ENCODE peak calls at places on chromosomes 16 and 17, in eight cellular contexts. H, L, F, O, C, Y, R and U are unnamed samples.

GRCh38 chr16:51449441-51449840 is 298.4 kb upstream of the SALL1 start:
- DNase-seq in H (no peak), L (no peak), F (no peak), O (no peak), C (no peak), Y (no peak), R (no peak), U (no peak)

GRCh38 chr16:89574681-89575246 is 794 bp upstream of the CPNE7 start:
- DNase-seq in H (peak), L (no peak), F (peak), O (no peak), C (peak), Y (peak), R (no peak), U (no peak)

GRCh38 chr17:15384142-15384803 is 42.9 kb upstream of the TEKT3 start:
- DNase-seq in H (no peak), L (peak), F (no peak), O (no peak), C (no peak), Y (peak), R (no peak), U (no peak)

GRCh38 chr17:7929158-7930029 is at the start of gene KCNAB3:
- DNase-seq in H (no peak), L (no peak), F (peak), O (no peak), C (no peak), Y (peak), R (no peak), U (peak)

GRCh38 chr17:64250211-64250835 is 12.7 kb downstream of the TEX2 start:
- DNase-seq in H (no peak), L (no peak), F (no peak), O (no peak), C (no peak), Y (no peak), R (no peak), U (no peak)

GRCh38 chr16:77227745-77228144 is 28.5 kb downstream of the SYCE1L start:
- DNase-seq in H (no peak), L (no peak), F (no peak), O (no peak), C (no peak), Y (no peak), R (no peak), U (no peak)

GRCh38 chr17:1865252-1866037 is 35.6 kb downstream of the RPA1 start:
- DNase-seq in H (peak), L (no peak), F (peak), O (peak), C (no peak), Y (peak), R (no peak), U (no peak)

GRCh38 chr17:68197997-68198930 is 49.6 kb upstream of the AMZ2 start:
- DNase-seq in H (no peak), L (no peak), F (no peak), O (no peak), C (peak), Y (no peak), R (no peak), U (no peak)

GRCh38 chr16:24523569-24523968 is 15.8 kb upstream of the RBBP6 start:
- DNase-seq in H (no peak), L (no peak), F (no peak), O (no peak), C (no peak), Y (no peak), R (no peak), U (no peak)

GRCh38 chr17:737561-738113 is 5.2 kb downstream of the TLCD3A start:
- DNase-seq in H (no peak), L (no peak), F (no peak), O (no peak), C (no peak), Y (no peak), R (no peak), U (no peak)

GRCh38 chr17:30996481-30996880 is 25.6 kb downstream of the RNF135 start:
- DNase-seq in H (no peak), L (no peak), F (no peak), O (no peak), C (no peak), Y (no peak), R (no peak), U (no peak)

GRCh38 chr16:84548971-84549844 is 44.7 kb upstream of the MEAK7 start:
- DNase-seq in H (peak), L (no peak), F (peak), O (peak), C (no peak), Y (no peak), R (no peak), U (no peak)

GRCh38 chr16:51682905-51683304 is 531.8 kb upstream of the SALL1 start:
- DNase-seq in H (no peak), L (no peak), F (no peak), O (no peak), C (no peak), Y (no peak), R (no peak), U (no peak)

GRCh38 chr16:354286-354881 is 1.9 kb upstream of the AXIN1 start:
- DNase-seq in H (no peak), L (no peak), F (no peak), O (no peak), C (no peak), Y (no peak), R (no peak), U (peak)

GRCh38 chr17:81926451-81927144 is 937 bp downstream of the MAFG start:
- DNase-seq in H (peak), L (peak), F (peak), O (peak), C (peak), Y (peak), R (no peak), U (peak)

GRCh38 chr16:3945751-3946603 is 65.5 kb upstream of the CREBBP start:
- DNase-seq in H (peak), L (no peak), F (peak), O (no peak), C (peak), Y (peak), R (peak), U (no peak)

GRCh38 chr17:19238167-19238505 is 970 bp downstream of the EPN2 start:
- DNase-seq in H (peak), L (peak), F (no peak), O (no peak), C (peak), Y (no peak), R (no peak), U (no peak)

GRCh38 chr17:72560303-72561247 is 439.8 kb downstream of the SOX9 start:
- DNase-seq in H (peak), L (no peak), F (peak), O (peak), C (peak), Y (peak), R (no peak), U (no peak)

GRCh38 chr17:81376946-81377733 is 18.1 kb upstream of the BAHCC1 start:
- DNase-seq in H (no peak), L (no peak), F (no peak), O (no peak), C (no peak), Y (no peak), R (no peak), U (no peak)

GRCh38 chr17:63433746-63434591 is 12.1 kb downstream of the CYB561 start:
- DNase-seq in H (no peak), L (peak), F (peak), O (no peak), C (no peak), Y (peak), R (peak), U (no peak)

GRCh38 chr16:75250089-75250808 is 1.2 kb downstream of the BCAR1 start:
- DNase-seq in H (no peak), L (peak), F (no peak), O (no peak), C (peak), Y (no peak), R (no peak), U (no peak)

GRCh38 chr17:28344011-28344410 is 8.4 kb downstream of the TNFAIP1 start:
- DNase-seq in H (no peak), L (no peak), F (no peak), O (no peak), C (no peak), Y (no peak), R (no peak), U (peak)

GRCh38 chr17:396788-397187 is 44.2 kb upstream of the RPH3AL start:
- DNase-seq in H (no peak), L (no peak), F (no peak), O (no peak), C (no peak), Y (no peak), R (no peak), U (no peak)

GRCh38 chr17:45355087-45355486 is 38.3 kb upstream of the MAP3K14 start:
- DNase-seq in H (no peak), L (no peak), F (no peak), O (no peak), C (peak), Y (no peak), R (no peak), U (no peak)

GRCh38 chr17:65078441-65079160 is 22.1 kb upstream of the GNA13 start:
- DNase-seq in H (no peak), L (no peak), F (peak), O (no peak), C (no peak), Y (peak), R (no peak), U (no peak)

GRCh38 chr17:31433091-31433790 is 41.8 kb downstream of the RAB11FIP4 start:
- DNase-seq in H (no peak), L (no peak), F (no peak), O (peak), C (no peak), Y (no peak), R (no peak), U (no peak)

GRCh38 chr16:9039208-9039607 is 52.2 kb upstream of the HAPSTR1 start:
- DNase-seq in H (no peak), L (no peak), F (peak), O (no peak), C (no peak), Y (peak), R (no peak), U (no peak)

GRCh38 chr17:17823433-17824118 is 13.2 kb downstream of the SREBF1 start:
- DNase-seq in H (peak), L (peak), F (peak), O (peak), C (peak), Y (peak), R (peak), U (peak)

GRCh38 chr16:2180962-2181923 is 15.2 kb downstream of the CASKIN1 start:
- DNase-seq in H (no peak), L (no peak), F (no peak), O (no peak), C (no peak), Y (no peak), R (no peak), U (no peak)

GRCh38 chr17:6648181-6648580 is 3.2 kb downstream of the MED31 start:
- DNase-seq in H (no peak), L (no peak), F (no peak), O (no peak), C (no peak), Y (no peak), R (no peak), U (no peak)

GRCh38 chr16:48576927-48577326 is 33.1 kb downstream of the N4BP1 start:
- DNase-seq in H (no peak), L (no peak), F (peak), O (no peak), C (no peak), Y (peak), R (no peak), U (peak)

GRCh38 chr17:21551081-21551881 is 141.0 kb upstream of the KCNJ18 start:
- DNase-seq in H (peak), L (peak), F (peak), O (peak), C (peak), Y (peak), R (peak), U (peak)

GRCh38 chr17:7263071-7263800 is 958 bp upstream of the CLDN7 start:
- DNase-seq in H (peak), L (no peak), F (no peak), O (no peak), C (peak), Y (no peak), R (no peak), U (peak)

GRCh38 chr17:29929544-29930398 is at the start of gene SSH2:
- DNase-seq in H (peak), L (peak), F (peak), O (peak), C (peak), Y (peak), R (peak), U (peak)
- TF ChIP-seq CTCF in H (no peak), L (no peak), F (no peak), O (no peak), C (no peak), Y (no peak), R (no peak), U (no peak)

DNA sequence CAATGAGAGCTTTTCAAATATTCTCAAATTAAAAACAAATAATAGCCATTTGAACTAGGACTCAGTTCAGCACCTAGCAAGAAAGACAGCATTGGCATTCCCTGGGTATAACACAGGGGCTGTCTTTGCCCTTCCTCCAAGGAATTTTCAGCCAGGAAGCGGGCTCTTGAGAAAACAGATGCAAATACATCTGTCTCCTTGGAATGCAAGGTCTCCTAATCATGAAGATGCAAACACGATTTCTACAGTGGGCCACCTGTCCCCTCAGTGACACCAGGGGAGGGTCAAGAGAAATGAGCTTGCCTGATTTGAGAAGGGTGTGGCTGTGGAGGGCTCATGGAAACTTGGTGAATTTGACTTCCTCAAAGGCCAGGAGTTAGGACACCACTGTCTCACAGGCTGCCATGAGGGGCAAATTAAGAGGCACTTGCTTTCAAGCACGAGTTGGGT is 24.5 kb upstream of the SUPT4H1 start:
- DNase-seq in H (no peak), L (no peak), F (no peak), O (no peak), C (no peak), Y (no peak), R (no peak), U (peak)
- TF ChIP-seq CTCF in H (no peak), L (no peak), F (no peak), O (no peak), C (no peak), Y (no peak), R (no peak), U (no peak)

DNA sequence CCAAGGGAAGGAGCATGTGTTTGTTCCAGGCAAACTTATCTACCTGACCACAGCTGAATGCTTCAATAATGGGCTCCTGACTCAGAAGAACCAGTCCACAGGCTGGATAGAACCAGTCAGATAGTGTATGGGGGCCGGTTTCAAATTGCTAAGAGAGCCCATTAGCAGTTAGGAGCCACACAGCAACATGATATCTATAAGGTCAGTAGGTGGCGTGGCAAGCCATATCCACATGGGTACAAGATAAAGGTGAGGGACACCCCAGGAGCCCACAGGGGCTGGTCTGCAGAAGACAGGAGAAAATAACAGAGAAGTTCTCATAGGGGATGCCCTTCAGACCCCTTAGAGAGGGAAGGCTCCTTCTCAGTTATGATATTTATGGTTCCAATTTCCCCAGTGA is 31.6 kb upstream of the CDRT15 start:
- DNase-seq in H (no peak), L (no peak), F (no peak), O (no peak), C (no peak), Y (no peak), R (no peak), U (no peak)
- TF ChIP-seq CTCF in H (no peak), L (no peak), F (no peak), O (no peak), C (no peak), Y (no peak), R (no peak), U (no peak)

GRCh38 chr16:50067290-50067853 is 1.6 kb downstream of the HEATR3 start:
- DNase-seq in H (no peak), L (no peak), F (peak), O (no peak), C (no peak), Y (peak), R (no peak), U (no peak)
- TF ChIP-seq CTCF in H (peak), L (peak), F (peak), O (peak), C (peak), Y (peak), R (peak), U (peak)